ENCODE peak calls at places on chromosomes 4 and X, in four cellular contexts. A is endothelial cell of umbilical vein, F is DND-41, J is MM.1S. H is an unnamed sample. For H3K4me1, the result is how much of the 10 kb centered on the place peaks cover.

GRCh38 chr4:178275671-178276360 is 833.6 kb upstream of the AGA start:
- DNase-seq in A (no peak), F (peak), J (no peak), H (peak)

GRCh38 chr4:109998867-109999303 is 86.2 kb downstream of the EGF start:
- DNase-seq in A (peak), F (peak), J (peak), H (peak)

GRCh38 chrX:45889471-45889870 is 655.8 kb downstream of the ZNF674 start:
- DNase-seq in A (no peak), F (no peak), J (no peak), H (no peak)

GRCh38 chr4:87677731-87678130 is 27.7 kb downstream of the DMP1 start:
- DNase-seq in A (no peak), F (no peak), J (peak), H (peak)

GRCh38 chr4:27003602-27004238 is 143.1 kb downstream of the STIM2 start:
- DNase-seq in A (no peak), F (no peak), J (no peak), H (no peak)

GRCh38 chr4:25575581-25575980 is 80.1 kb upstream of the SLC34A2 start:
- DNase-seq in A (no peak), F (no peak), J (no peak), H (no peak)

GRCh38 chr4:24394041-24394440 is 190.3 kb downstream of the DHX15 start:
- DNase-seq in A (no peak), F (no peak), J (no peak), H (no peak)

GRCh38 chrX:85992811-85993229 is 54.5 kb downstream of the CHM start:
- DNase-seq in A (peak), F (no peak), J (no peak), H (peak)

GRCh38 chrX:13690836-13691235 is 1.9 kb downstream of the RAB9A start:
- DNase-seq in A (no peak), F (no peak), J (no peak), H (no peak)

GRCh38 chr4:53066155-53066554 is 204.0 kb downstream of the RASL11B start:
- DNase-seq in A (no peak), F (no peak), J (no peak), H (no peak)

GRCh38 chr4:166042510-166043055 is 169.5 kb downstream of the TLL1 start:
- DNase-seq in A (peak), F (no peak), J (no peak), H (peak)

GRCh38 chrX:53223955-53224859 is 800 bp downstream of the KDM5C start:
- DNase-seq in A (peak), F (no peak), J (no peak), H (no peak)

GRCh38 chrX:151393514-151393913 is 3.5 kb upstream of the VMA21 start:
- DNase-seq in A (no peak), F (peak), J (peak), H (peak)

GRCh38 chr4:2298548-2298991 is 36.7 kb upstream of the MXD4 start:
- DNase-seq in A (no peak), F (no peak), J (no peak), H (no peak)

GRCh38 chr4:122041312-122041711 is 89.5 kb upstream of the TRPC3 start:
- DNase-seq in A (no peak), F (no peak), J (no peak), H (no peak)

GRCh38 chrX:37646254-37646653 is 39.3 kb upstream of the XK start:
- DNase-seq in A (no peak), F (no peak), J (no peak), H (peak)

GRCh38 chrX:23616361-23616760 is 50.9 kb upstream of the PRDX4 start:
- DNase-seq in A (peak), F (no peak), J (peak), H (peak)

GRCh38 chr4:66750273-66750672 is 795.0 kb downstream of the CENPC start:
- DNase-seq in A (no peak), F (no peak), J (no peak), H (no peak)

GRCh38 chr4:15088394-15089041 is 86.2 kb downstream of the CPEB2 start:
- DNase-seq in A (no peak), F (no peak), J (no peak), H (no peak)

GRCh38 chrX:43693602-43694406 is 37.7 kb downstream of the MAOA start:
- DNase-seq in A (peak), F (no peak), J (no peak), H (no peak)

GRCh38 chrX:85243761-85244410 is at the start of the genes SATL1 and ZNF711:
- DNase-seq in A (peak), F (peak), J (peak), H (peak)

GRCh38 chr4:184420881-184421416 is 53.4 kb downstream of the IRF2 start:
- DNase-seq in A (no peak), F (no peak), J (peak), H (peak)

GRCh38 chr4:184421558-184422155 is 52.7 kb downstream of the IRF2 start:
- DNase-seq in A (no peak), F (no peak), J (peak), H (no peak)

GRCh38 chr4:184419976-184420375 is 54.4 kb downstream of the IRF2 start:
- DNase-seq in A (no peak), F (no peak), J (peak), H (no peak)

GRCh38 chr4:184422378-184422777 is 52.0 kb downstream of the IRF2 start:
- DNase-seq in A (no peak), F (no peak), J (no peak), H (no peak)

GRCh38 chr4:184420402-184420801 is 53.9 kb downstream of the IRF2 start:
- DNase-seq in A (no peak), F (no peak), J (peak), H (no peak)
- TF ChIP-seq EZH2 in A (no peak), F (no peak), J (no peak), H (no peak)

GRCh38 chr4:71540749-71541269 is 202.0 kb downstream of the SLC4A4 start:
- DNase-seq in A (no peak), F (no peak), J (no peak), H (peak)
- TF ChIP-seq CTCF in A (no peak), F (no peak), J (peak), H (peak)

GRCh38 chrX:10603612-10604011 is 16.8 kb downstream of the MID1 start:
- DNase-seq in A (no peak), F (no peak), J (no peak), H (no peak)

GRCh38 chrX:10607233-10607632 is 13.2 kb downstream of the MID1 start:
- DNase-seq in A (no peak), F (no peak), J (no peak), H (no peak)

GRCh38 chrX:10611441-10612090 is 8.8 kb downstream of the MID1 start:
- DNase-seq in A (peak), F (no peak), J (no peak), H (no peak)

GRCh38 chrX:10612215-10612614 is 8.2 kb downstream of the MID1 start:
- DNase-seq in A (peak), F (no peak), J (no peak), H (no peak)

GRCh38 chrX:10608099-10608498 is 12.3 kb downstream of the MID1 start:
- DNase-seq in A (no peak), F (no peak), J (no peak), H (no peak)
- H3K4me1 ChIP-seq in A (under half), F (under half), J (under half), H (under half)

DNA sequence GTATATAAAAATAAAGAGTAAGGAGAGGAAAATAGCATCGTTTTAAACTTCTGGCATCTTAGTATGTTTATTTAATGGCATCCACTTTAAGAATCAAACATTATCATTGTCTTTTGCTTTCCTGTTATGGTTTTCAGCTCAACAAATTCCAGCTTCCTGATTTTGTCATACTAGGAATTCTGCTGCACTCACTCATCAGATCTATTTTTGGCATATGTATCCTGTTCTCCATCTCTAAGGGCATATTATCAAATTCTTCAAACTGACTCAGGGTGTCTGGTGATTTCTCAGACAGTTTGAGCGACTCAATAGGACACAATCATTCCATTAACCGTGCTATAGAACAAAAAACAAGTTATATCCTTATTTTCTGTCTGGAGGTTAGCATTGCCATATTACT is 248.5 kb upstream of the DIAPH2 start:
- DNase-seq in A (peak), F (no peak), J (no peak), H (no peak)
- TF ChIP-seq EZH2 in A (no peak), F (no peak), J (no peak), H (no peak)

DNA sequence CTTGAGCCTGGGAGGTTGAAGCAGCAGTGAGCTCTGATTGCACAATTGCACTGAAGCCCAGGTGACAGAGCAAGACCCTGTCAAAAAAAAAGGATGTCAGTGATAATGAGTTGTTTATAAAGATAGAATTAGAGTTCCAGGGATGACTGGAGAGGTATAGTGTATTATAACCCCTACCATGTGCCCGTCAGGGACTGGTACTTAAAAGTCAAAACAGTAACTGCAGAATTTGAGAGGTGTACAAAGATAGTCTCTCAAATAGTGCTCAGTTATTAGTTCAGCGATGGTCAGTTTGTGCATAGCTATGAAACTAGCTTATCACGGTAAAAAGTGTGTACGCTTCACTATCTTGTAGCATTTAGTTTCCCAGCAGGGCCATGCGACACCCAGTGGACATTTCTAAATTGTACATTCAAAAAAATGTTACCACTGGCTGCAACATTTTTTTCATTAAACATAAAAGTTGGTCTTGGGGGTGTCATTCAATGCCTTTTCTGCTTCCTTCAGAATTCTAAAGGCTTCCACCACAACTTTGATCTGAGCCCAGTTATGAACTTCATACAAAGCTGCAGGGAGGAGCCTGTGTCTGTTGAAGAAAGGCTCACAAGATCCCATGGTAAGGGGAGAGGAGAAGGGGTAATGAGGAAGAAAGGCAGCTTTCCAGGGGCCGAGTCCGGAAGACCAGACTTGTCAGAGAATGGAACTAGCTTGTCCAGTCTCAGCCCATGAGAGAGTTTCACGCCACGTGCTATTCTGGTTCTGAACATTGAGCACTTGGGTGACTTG is 9.2 kb upstream of the GYG2 start:
- DNase-seq in A (peak), F (no peak), J (no peak), H (peak)
- TF ChIP-seq CTCF in A (peak), F (peak), J (peak), H (peak)

GRCh38 chrX:19756577-19757131 is 130.7 kb downstream of the SH3KBP1 start:
- DNase-seq in A (no peak), F (no peak), J (no peak), H (no peak)
- H3K4me1 ChIP-seq in A (under half), F (under half), J (under half), H (under half)

H was measured in A673.